ENCODE peak calls at places on chromosomes 5 and 9, in seven cellular contexts. G, D, T, E, C, M and L are unnamed samples.

GRCh38 chr9:88663766-88664419 is 128.9 kb downstream of the NXNL2 start:
- DNase-seq in G (no peak), D (no peak), T (no peak), E (no peak), C (no peak), M (no peak), L (no peak)

GRCh38 chr5:10590226-10591047 is 26.6 kb downstream of the ANKRD33B start:
- DNase-seq in G (no peak), D (no peak), T (peak), E (no peak), C (no peak), M (no peak), L (no peak)

GRCh38 chr5:149210229-149210628 is 61.4 kb upstream of the AFAP1L1 start:
- DNase-seq in G (no peak), D (no peak), T (no peak), E (no peak), C (no peak), M (no peak), L (no peak)

GRCh38 chr5:152987156-152987555 is 503.3 kb upstream of the GRIA1 start:
- DNase-seq in G (no peak), D (no peak), T (no peak), E (no peak), C (no peak), M (no peak), L (no peak)

GRCh38 chr9:135907446-135908333 is at the start of gene CAMSAP1:
- DNase-seq in G (peak), D (peak), T (peak), E (peak), C (peak), M (peak), L (peak)

GRCh38 chr9:104872959-104873850 is 54.8 kb downstream of the ABCA1 start:
- DNase-seq in G (no peak), D (no peak), T (peak), E (no peak), C (no peak), M (no peak), L (peak)

GRCh38 chr9:36566813-36567217 is 5.9 kb upstream of the MELK start:
- DNase-seq in G (no peak), D (no peak), T (peak), E (peak), C (no peak), M (no peak), L (no peak)

GRCh38 chr5:27477550-27477949 is 439.2 kb upstream of the CDH9 start:
- DNase-seq in G (no peak), D (no peak), T (no peak), E (no peak), C (no peak), M (no peak), L (no peak)

GRCh38 chr5:152994040-152994439 is 496.4 kb upstream of the GRIA1 start:
- DNase-seq in G (no peak), D (no peak), T (no peak), E (no peak), C (no peak), M (no peak), L (no peak)

GRCh38 chr5:39009280-39009679 is 64.9 kb downstream of the RICTOR start:
- DNase-seq in G (no peak), D (no peak), T (no peak), E (no peak), C (no peak), M (no peak), L (no peak)

GRCh38 chr5:39203291-39203922 is 16.0 kb downstream of the FYB1 start:
- DNase-seq in G (no peak), D (no peak), T (no peak), E (no peak), C (no peak), M (no peak), L (no peak)

GRCh38 chr9:124880501-124880900 is 18.6 kb downstream of the ARPC5L start:
- DNase-seq in G (no peak), D (no peak), T (no peak), E (no peak), C (no peak), M (peak), L (no peak)

GRCh38 chr5:133944263-133945230 is 23.9 kb downstream of the C5orf15 start:
- DNase-seq in G (no peak), D (peak), T (peak), E (peak), C (peak), M (no peak), L (peak)

GRCh38 chr9:33255471-33255870 is 9.0 kb downstream of the BAG1 start:
- DNase-seq in G (no peak), D (no peak), T (no peak), E (no peak), C (no peak), M (no peak), L (no peak)

GRCh38 chr9:70950270-70950669 is 171.2 kb downstream of the TRPM3 start:
- DNase-seq in G (no peak), D (no peak), T (no peak), E (no peak), C (no peak), M (no peak), L (no peak)

GRCh38 chr5:67879619-67880357 is 335.8 kb upstream of the PIK3R1 start:
- DNase-seq in G (no peak), D (no peak), T (peak), E (no peak), C (no peak), M (no peak), L (no peak)

GRCh38 chr9:79574166-79574565 is 2.4 kb downstream of the TLE4 start:
- DNase-seq in G (no peak), D (no peak), T (no peak), E (no peak), C (no peak), M (no peak), L (no peak)

GRCh38 chr9:77708416-77708815 is 60.3 kb upstream of the GNA14 start:
- DNase-seq in G (no peak), D (no peak), T (peak), E (no peak), C (no peak), M (no peak), L (no peak)

GRCh38 chr5:72387985-72388384 is 67.8 kb downstream of the PTCD2 start:
- DNase-seq in G (no peak), D (no peak), T (peak), E (no peak), C (no peak), M (no peak), L (no peak)

GRCh38 chr9:136093995-136094881 is 851 bp downstream of the NACC2 start:
- DNase-seq in G (peak), D (peak), T (peak), E (peak), C (no peak), M (peak), L (peak)

GRCh38 chr5:173802670-173803165 is 85.4 kb upstream of the CPEB4 start:
- DNase-seq in G (no peak), D (no peak), T (no peak), E (peak), C (no peak), M (peak), L (peak)

GRCh38 chr9:19486803-19487202 is 78.0 kb downstream of the ACER2 start:
- DNase-seq in G (no peak), D (no peak), T (no peak), E (no peak), C (no peak), M (no peak), L (no peak)

GRCh38 chr5:127163750-127164149 is 90.4 kb upstream of the C5orf63 start:
- DNase-seq in G (no peak), D (no peak), T (no peak), E (no peak), C (no peak), M (no peak), L (no peak)

GRCh38 chr5:54159837-54160215 is 150.5 kb downstream of the ARL15 start:
- DNase-seq in G (no peak), D (no peak), T (no peak), E (no peak), C (no peak), M (no peak), L (no peak)

GRCh38 chr9:37952731-37953130 is 48.8 kb upstream of the SLC25A51 start:
- DNase-seq in G (peak), D (no peak), T (peak), E (no peak), C (no peak), M (peak), L (no peak)

GRCh38 chr5:123359866-123360569 is 63.2 kb downstream of the CEP120 start:
- DNase-seq in G (no peak), D (no peak), T (no peak), E (no peak), C (no peak), M (no peak), L (peak)

GRCh38 chr9:112248722-112249121 is 73.6 kb upstream of the SUSD1 start:
- DNase-seq in G (no peak), D (no peak), T (no peak), E (no peak), C (no peak), M (no peak), L (no peak)